ENCODE peak calls at places on chromosomes 11 and 22, in six cellular contexts. I is GM13977, C is fibroblast of pulmonary artery, N is AG10803, B is BJ, T is GM20000. F is an unnamed sample.

GRCh38 chr11:133618500-133618899 is 86.2 kb upstream of the OPCML start:
- DNase-seq in I (no peak), C (no peak), N (no peak), B (no peak), T (no peak), F (no peak)

GRCh38 chr11:126766425-126766824 is 234.1 kb downstream of the KIRREL3 start:
- DNase-seq in I (no peak), C (no peak), N (no peak), B (no peak), T (no peak), F (no peak)

GRCh38 chr22:24518228-24518627 is 23.1 kb downstream of the UPB1 start:
- DNase-seq in I (no peak), C (no peak), N (no peak), B (no peak), T (no peak), F (no peak)

GRCh38 chr11:94771390-94771789 is 3.2 kb downstream of the AMOTL1 start:
- DNase-seq in I (no peak), C (no peak), N (no peak), B (no peak), T (no peak), F (no peak)

GRCh38 chr11:25163421-25163820 is 666.6 kb downstream of the LUZP2 start:
- DNase-seq in I (no peak), C (peak), N (no peak), B (no peak), T (no peak), F (no peak)

GRCh38 chr11:12066799-12067508 is 43.4 kb upstream of the MICAL2 start:
- DNase-seq in I (no peak), C (peak), N (peak), B (peak), T (no peak), F (no peak)

GRCh38 chr11:40203606-40204005 is 1255.8 kb downstream of the LRRC4C start:
- DNase-seq in I (no peak), C (no peak), N (no peak), B (no peak), T (no peak), F (no peak)

GRCh38 chr11:59429924-59430516 is 3.8 kb upstream of the OR5A2 start:
- DNase-seq in I (peak), C (peak), N (peak), B (no peak), T (peak), F (no peak)

GRCh38 chr22:26143801-26144325 is 25.4 kb upstream of the SEZ6L start:
- DNase-seq in I (no peak), C (no peak), N (no peak), B (no peak), T (no peak), F (no peak)

GRCh38 chr11:73866095-73866579 is 10.5 kb downstream of the COA4 start:
- DNase-seq in I (no peak), C (peak), N (peak), B (no peak), T (no peak), F (no peak)

GRCh38 chr11:16047073-16047472 is 309.3 kb downstream of the SOX6 start:
- DNase-seq in I (no peak), C (peak), N (no peak), B (no peak), T (no peak), F (no peak)

GRCh38 chr11:18739684-18740083 is 13.7 kb upstream of the IGSF22 start:
- DNase-seq in I (no peak), C (no peak), N (no peak), B (no peak), T (no peak), F (no peak)

GRCh38 chr11:78196661-78197091 is 8.0 kb downstream of the USP35 start:
- DNase-seq in I (no peak), C (no peak), N (no peak), B (no peak), T (no peak), F (no peak)

GRCh38 chr11:120400564-120401364 is 64.6 kb downstream of the ARHGEF12 start:
- DNase-seq in I (no peak), C (peak), N (peak), B (peak), T (peak), F (no peak)
- TF ChIP-seq CTCF in I (no peak), C (no peak), N (no peak), B (no peak), T (no peak), F (no peak)

GRCh38 chr11:122181893-122182292 is 65.9 kb upstream of the BLID start:
- DNase-seq in I (no peak), C (no peak), N (no peak), B (no peak), T (no peak), F (no peak)

GRCh38 chr11:122180435-122180834 is 64.4 kb upstream of the BLID start:
- DNase-seq in I (no peak), C (peak), N (peak), B (peak), T (no peak), F (no peak)

GRCh38 chr11:122179966-122180365 is 64.0 kb upstream of the BLID start:
- DNase-seq in I (no peak), C (no peak), N (no peak), B (no peak), T (no peak), F (no peak)

GRCh38 chr11:122183933-122184332 is 67.9 kb upstream of the BLID start:
- DNase-seq in I (no peak), C (no peak), N (no peak), B (no peak), T (no peak), F (no peak)

DNA sequence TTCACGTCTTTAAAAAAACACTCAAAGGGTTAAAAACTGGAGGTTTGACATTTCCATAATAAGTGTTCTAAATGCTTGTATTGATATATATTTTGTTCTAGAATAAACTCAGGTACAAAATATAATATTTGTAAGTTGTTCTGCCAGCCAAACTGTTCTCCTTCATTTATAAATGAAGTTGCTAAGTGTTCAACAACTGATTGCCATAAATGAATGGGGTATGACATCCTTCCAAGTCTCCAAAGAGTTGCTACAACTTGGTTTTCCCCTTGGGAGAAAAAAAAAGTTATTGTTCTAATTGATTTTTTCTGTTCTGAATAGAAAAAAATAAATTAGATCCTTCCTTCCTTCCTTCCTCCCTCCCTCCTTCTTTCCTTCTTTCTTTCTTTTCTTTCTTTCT is 65.4 kb upstream of the BLID start:
- DNase-seq in I (no peak), C (no peak), N (no peak), B (no peak), T (no peak), F (no peak)
- TF ChIP-seq CTCF in I (no peak), C (no peak), N (no peak), B (no peak), T (no peak), F (no peak)

DNA sequence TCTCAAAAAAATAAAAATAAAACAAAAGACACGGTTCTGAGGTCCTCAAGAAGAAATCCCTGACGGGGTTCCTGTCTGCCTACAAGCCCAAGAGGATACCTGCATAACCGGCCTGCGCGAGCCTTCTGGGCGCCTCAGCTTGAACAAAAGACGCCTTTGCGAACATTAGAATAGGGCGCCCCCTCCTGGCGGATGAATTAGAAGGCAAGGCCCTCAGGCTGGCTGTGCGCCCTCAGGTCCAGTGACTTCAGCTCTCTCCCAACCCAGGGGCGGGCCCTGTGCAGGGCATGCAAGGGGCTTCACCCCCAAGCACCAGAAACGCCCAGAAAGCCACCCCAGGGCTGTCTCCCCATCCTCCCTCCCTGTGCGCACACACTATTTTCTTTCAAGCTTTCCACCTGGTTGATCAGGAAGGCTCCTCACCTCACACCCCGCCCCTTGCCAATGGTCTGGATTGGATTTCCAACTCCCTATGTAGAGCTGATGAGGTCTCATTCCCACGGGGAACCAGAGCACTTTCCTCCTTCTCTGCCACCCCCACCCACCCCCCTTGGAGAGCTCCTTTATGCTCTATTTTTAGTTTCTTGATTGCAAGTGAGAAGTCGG is 273.3 kb downstream of the BUD13 start:
- DNase-seq in I (peak), C (peak), N (peak), B (no peak), T (peak), F (no peak)
- TF ChIP-seq CTCF in I (peak), C (peak), N (peak), B (peak), T (peak), F (peak)

GRCh38 chr11:116513894-116514293 is 258.9 kb downstream of the BUD13 start:
- DNase-seq in I (no peak), C (peak), N (peak), B (no peak), T (peak), F (no peak)
- TF ChIP-seq CTCF in I (peak), C (peak), N (peak), B (peak), T (peak), F (peak)

GRCh38 chr11:102573851-102574250 is 43.3 kb upstream of the MMP7 start:
- DNase-seq in I (no peak), C (peak), N (peak), B (no peak), T (no peak), F (no peak)

GRCh38 chr11:102576350-102576749 is 45.8 kb upstream of the MMP7 start:
- DNase-seq in I (no peak), C (no peak), N (no peak), B (no peak), T (no peak), F (no peak)

GRCh38 chr11:102575016-102575415 is 44.5 kb upstream of the MMP7 start:
- DNase-seq in I (no peak), C (no peak), N (peak), B (no peak), T (no peak), F (no peak)

GRCh38 chr11:102568851-102569250 is 38.3 kb upstream of the MMP7 start:
- DNase-seq in I (no peak), C (no peak), N (no peak), B (no peak), T (no peak), F (no peak)

DNA sequence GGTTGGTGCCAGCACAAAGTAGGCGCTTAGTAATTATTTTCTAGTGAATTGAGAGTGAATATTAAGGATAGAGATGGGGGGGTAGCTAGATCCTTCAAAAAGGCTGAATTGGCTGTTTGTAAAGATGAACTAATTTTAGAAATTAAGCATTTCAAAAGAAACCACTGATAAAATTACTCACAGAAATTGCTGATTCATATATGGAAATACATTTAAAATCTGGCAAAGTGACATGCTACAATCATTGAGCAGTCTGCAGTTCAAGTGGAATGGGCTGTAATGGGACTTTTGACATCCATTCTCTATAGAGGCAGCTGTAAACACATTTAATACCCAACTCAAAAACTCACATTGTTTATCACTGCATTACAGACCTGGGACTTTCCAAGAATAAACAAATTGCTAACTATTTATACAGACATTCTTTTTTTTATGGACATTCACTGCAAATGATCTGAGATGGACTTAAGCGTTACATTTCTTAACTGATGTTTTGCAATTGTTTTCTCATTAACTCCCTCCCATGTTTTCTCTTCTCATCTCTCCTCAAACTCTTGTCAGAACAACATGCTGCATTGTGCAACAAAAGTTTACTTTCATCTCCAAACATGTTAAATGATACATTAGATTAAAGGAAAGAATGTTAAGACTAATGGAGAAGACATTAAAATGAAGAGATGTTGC is 42.1 kb upstream of the MMP7 start:
- DNase-seq in I (no peak), C (no peak), N (no peak), B (no peak), T (no peak), F (no peak)
- TF ChIP-seq CTCF in I (no peak), C (no peak), N (no peak), B (no peak), T (no peak), F (no peak)

DNA sequence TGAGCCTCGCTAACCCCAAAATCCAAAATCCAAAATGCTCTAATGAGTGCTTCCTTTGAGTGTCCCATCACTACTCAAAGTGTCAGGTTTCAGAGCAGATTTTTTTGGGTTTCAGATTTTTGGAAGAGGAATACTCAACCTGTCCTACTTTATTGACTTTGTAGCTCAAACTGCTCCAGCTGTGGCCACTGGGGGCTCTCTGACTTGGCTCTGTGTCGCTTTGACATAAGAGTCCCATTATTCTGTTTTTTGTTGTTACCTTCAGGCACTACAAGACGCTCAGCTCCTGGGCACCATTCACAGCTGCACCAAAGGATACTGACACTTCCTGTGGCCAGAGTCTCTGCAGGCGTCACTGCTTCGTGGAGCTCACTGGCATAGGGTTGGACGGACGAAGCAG is 41.1 kb downstream of the PHF21B start:
- DNase-seq in I (no peak), C (no peak), N (no peak), B (no peak), T (no peak), F (no peak)
- TF ChIP-seq CTCF in I (no peak), C (no peak), N (no peak), B (peak), T (no peak), F (no peak)

GRCh38 chr11:117221775-117222517 is 9.9 kb downstream of the PCSK7 start:
- DNase-seq in I (no peak), C (peak), N (peak), B (peak), T (no peak), F (peak)
- TF ChIP-seq CTCF in I (no peak), C (no peak), N (no peak), B (peak), T (no peak), F (peak)

DNA sequence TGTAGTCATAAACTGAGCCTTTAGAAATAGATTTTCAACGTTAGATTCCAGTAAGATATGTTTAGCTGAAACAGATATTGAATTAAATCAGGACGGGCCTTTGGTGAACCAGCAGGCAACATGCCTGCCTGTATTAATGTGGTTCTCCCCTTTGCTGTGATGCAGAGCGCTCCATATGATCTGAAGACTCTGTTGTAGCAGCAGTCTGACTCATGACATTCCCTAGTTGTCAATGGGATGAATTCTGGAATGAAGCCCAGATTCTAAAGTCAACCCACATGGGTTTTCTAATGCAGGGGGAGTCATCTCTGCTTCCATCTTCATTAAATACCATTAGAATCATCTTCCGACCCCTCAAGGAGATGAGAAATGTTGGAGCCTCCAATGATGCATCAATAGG is 864.5 kb downstream of the NTM start:
- DNase-seq in I (no peak), C (peak), N (peak), B (peak), T (no peak), F (no peak)
- TF ChIP-seq CTCF in I (no peak), C (no peak), N (no peak), B (no peak), T (no peak), F (no peak)

F was measured in osteocyte.